ENCODE peak calls at places on chromosomes 16 and 17, in eight cellular contexts. G, Z, V, H, Q, Y, W and I are unnamed samples.

GRCh38 chr17:19664136-19664820 is 15.7 kb downstream of the ALDH3A2 start:
- DNase-seq in G (no peak), Z (no peak), V (no peak), H (no peak), Q (no peak), Y (no peak), W (no peak), I (no peak)

GRCh38 chr17:45019177-45019711 is 32.2 kb downstream of the DCAKD start:
- DNase-seq in G (peak; percentile 43), Z (peak; percentile 51), V (peak; percentile 22), H (peak; percentile 74), Q (peak; percentile 25), Y (no peak), W (peak; percentile 52), I (no peak)

GRCh38 chr16:77807-78443 is at the start of gene MPG:
- DNase-seq in G (peak; percentile 81), Z (peak; percentile 90), V (peak; percentile 80), H (peak; percentile 93), Q (peak; percentile 83), Y (peak; percentile 51), W (peak; percentile 77), I (peak; percentile 70)

GRCh38 chr16:67963325-67964321 is 4.8 kb downstream of the SLC12A4 start:
- DNase-seq in G (no peak), Z (no peak), V (no peak), H (peak; percentile 65), Q (no peak), Y (no peak), W (peak; percentile 75), I (no peak)

GRCh38 chr17:7593296-7593695 is 3.4 kb upstream of the SOX15 start:
- DNase-seq in G (no peak), Z (no peak), V (no peak), H (peak; percentile 51), Q (no peak), Y (no peak), W (no peak), I (no peak)

GRCh38 chr17:82752371-82753200 is 721 bp downstream of the TBCD start:
- DNase-seq in G (no peak), Z (peak; percentile 39), V (no peak), H (peak; percentile 71), Q (no peak), Y (no peak), W (peak; percentile 24), I (no peak)

GRCh38 chr16:65283238-65283651 is 161.4 kb upstream of the CDH11 start:
- DNase-seq in G (no peak), Z (no peak), V (no peak), H (peak; percentile 62), Q (no peak), Y (no peak), W (no peak), I (no peak)

GRCh38 chr16:85028638-85029412 is 1.2 kb downstream of the KIAA0513 start:
- DNase-seq in G (peak; percentile 29), Z (peak; percentile 80), V (peak; percentile 58), H (peak; percentile 66), Q (no peak), Y (peak; percentile 76), W (no peak), I (peak; percentile 22)

GRCh38 chr17:64291268-64291851 is 28.3 kb upstream of the TEX2 start:
- DNase-seq in G (no peak), Z (no peak), V (no peak), H (no peak), Q (no peak), Y (no peak), W (peak; percentile 69), I (no peak)

GRCh38 chr16:30745082-30745481 is 3.1 kb upstream of the PHKG2 start:
- DNase-seq in G (no peak), Z (no peak), V (no peak), H (no peak), Q (no peak), Y (no peak), W (no peak), I (no peak)

GRCh38 chr16:30743690-30744089 is 4.5 kb upstream of the PHKG2 start:
- DNase-seq in G (no peak), Z (no peak), V (no peak), H (no peak), Q (no peak), Y (no peak), W (no peak), I (no peak)

GRCh38 chr16:30741461-30741914 is 6.7 kb upstream of the PHKG2 start:
- DNase-seq in G (no peak), Z (peak; percentile 72), V (no peak), H (peak; percentile 79), Q (no peak), Y (peak; percentile 100), W (peak; percentile 60), I (no peak)

GRCh38 chr16:30746638-30747160 is 1.5 kb upstream of the PHKG2 start:
- DNase-seq in G (no peak), Z (no peak), V (no peak), H (no peak), Q (no peak), Y (no peak), W (no peak), I (no peak)

GRCh38 chr16:30744146-30744545 is 4.1 kb upstream of the PHKG2 start:
- DNase-seq in G (no peak), Z (no peak), V (no peak), H (no peak), Q (no peak), Y (no peak), W (no peak), I (no peak)
- H3K27ac ChIP-seq in G (no peak overlapping the region), Z (peak overlapping the region; percentile 92), V (no peak overlapping the region), H (no peak overlapping the region), Q (no peak overlapping the region), Y (no peak overlapping the region), W (no peak overlapping the region), I (no peak overlapping the region)

GRCh38 chr17:4502466-4503154 is 3.9 kb downstream of the SPNS2 start:
- DNase-seq in G (no peak), Z (no peak), V (no peak), H (peak; percentile 64), Q (no peak), Y (no peak), W (no peak), I (no peak)
- H3K27ac ChIP-seq in G (no peak overlapping the region), Z (no peak overlapping the region), V (no peak overlapping the region), H (no peak overlapping the region), Q (no peak overlapping the region), Y (peak overlapping the region; percentile 58), W (no peak overlapping the region), I (peak overlapping the region; percentile 48)

GRCh38 chr16:4750896-4751295 is 16.1 kb downstream of the ZNF500 start:
- DNase-seq in G (no peak), Z (no peak), V (no peak), H (no peak), Q (no peak), Y (no peak), W (no peak), I (no peak)
- H3K27ac ChIP-seq in G (no peak overlapping the region), Z (no peak overlapping the region), V (no peak overlapping the region), H (no peak overlapping the region), Q (no peak overlapping the region), Y (no peak overlapping the region), W (no peak overlapping the region), I (no peak overlapping the region)

DNA sequence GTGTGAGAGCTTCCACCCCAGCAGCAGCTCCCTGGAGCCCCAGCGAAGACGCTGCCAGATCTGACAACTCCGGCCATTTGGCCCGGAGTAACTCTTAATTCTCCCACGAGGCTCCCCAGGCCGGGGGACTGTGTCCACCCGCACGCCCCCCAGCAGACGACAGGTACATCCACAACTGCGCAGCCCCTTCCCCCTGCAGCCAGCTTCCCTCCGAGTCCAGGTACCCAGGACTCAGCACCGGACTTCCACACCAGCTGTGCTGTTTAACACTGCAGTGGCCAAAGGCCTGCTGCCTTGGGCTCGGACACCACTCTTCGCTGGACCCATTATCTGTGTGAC is 7.2 kb downstream of the SYNGR2 start:
- DNase-seq in G (no peak), Z (no peak), V (no peak), H (no peak), Q (no peak), Y (no peak), W (no peak), I (no peak)
- H3K27ac ChIP-seq in G (peak overlapping the region; percentile 97), Z (peak overlapping the region; percentile 90), V (no peak overlapping the region), H (no peak overlapping the region), Q (no peak overlapping the region), Y (no peak overlapping the region), W (peak overlapping the region; percentile 59), I (peak overlapping the region; percentile 97)

GRCh38 chr16:69725480-69726312 is 664 bp downstream of the NQO1 start:
- DNase-seq in G (no peak), Z (no peak), V (no peak), H (peak; percentile 58), Q (no peak), Y (no peak), W (no peak), I (no peak)

GRCh38 chr16:69726313-69727060 is at the start of gene NQO1:
- DNase-seq in G (peak; percentile 87), Z (peak; percentile 96), V (peak; percentile 86), H (peak; percentile 100), Q (peak; percentile 86), Y (peak; percentile 98), W (peak; percentile 98), I (peak; percentile 94)

GRCh38 chr16:69727916-69728270 is 1.5 kb upstream of the NQO1 start:
- DNase-seq in G (peak; percentile 63), Z (no peak), V (no peak), H (no peak), Q (no peak), Y (no peak), W (no peak), I (no peak)

GRCh38 chr16:69724414-69724873 is 1.9 kb downstream of the NQO1 start:
- DNase-seq in G (no peak), Z (no peak), V (no peak), H (no peak), Q (no peak), Y (no peak), W (no peak), I (no peak)

GRCh38 chr16:69724981-69725479 is 1.3 kb downstream of the NQO1 start:
- DNase-seq in G (no peak), Z (no peak), V (no peak), H (peak; percentile 55), Q (no peak), Y (no peak), W (peak; percentile 12), I (no peak)
- H3K27ac ChIP-seq in G (peak overlapping the region; percentile 53), Z (peak overlapping the region; percentile 90), V (no peak overlapping the region), H (no peak overlapping the region), Q (no peak overlapping the region), Y (peak overlapping the region; percentile 91), W (peak overlapping the region; percentile 99), I (peak overlapping the region; percentile 36)

GRCh38 chr16:27245276-27246231 is 23.0 kb downstream of the NSMCE1 start:
- DNase-seq in G (no peak), Z (no peak), V (no peak), H (peak; percentile 22), Q (no peak), Y (no peak), W (no peak), I (no peak)

GRCh38 chr16:27248036-27248435 is 20.5 kb downstream of the NSMCE1 start:
- DNase-seq in G (no peak), Z (no peak), V (no peak), H (no peak), Q (no peak), Y (no peak), W (no peak), I (no peak)

GRCh38 chr16:27243725-27244362 is 24.7 kb downstream of the NSMCE1 start:
- DNase-seq in G (no peak), Z (no peak), V (no peak), H (peak; percentile 41), Q (no peak), Y (no peak), W (no peak), I (no peak)

GRCh38 chr16:27244363-27244755 is 24.2 kb downstream of the NSMCE1 start:
- DNase-seq in G (no peak), Z (no peak), V (no peak), H (no peak), Q (no peak), Y (no peak), W (no peak), I (no peak)

GRCh38 chr16:27246439-27246838 is 22.1 kb downstream of the NSMCE1 start:
- DNase-seq in G (no peak), Z (no peak), V (no peak), H (peak; percentile 31), Q (no peak), Y (no peak), W (no peak), I (no peak)
- H3K27ac ChIP-seq in G (no peak overlapping the region), Z (peak overlapping the region; percentile 82), V (no peak overlapping the region), H (no peak overlapping the region), Q (no peak overlapping the region), Y (no peak overlapping the region), W (no peak overlapping the region), I (no peak overlapping the region)